ENCODE peak calls at places on chromosomes 13 and 19, in six cellular contexts. One of them, this sample, is unnamed.

GRCh38 chr19:8498295-8498694 is 4.1 kb downstream of the PRAM1 start:
- DNase-seq in breast epithelium: no peak
- DNase-seq in GM23338: no peak
- DNase-seq in heart left ventricle: no peak
- DNase-seq in colonic mucosa: no peak
- DNase-seq in right atrium auricular region: no peak
- DNase-seq in this sample: no peak

GRCh38 chr19:32971012-32971595 is 654 bp downstream of the CEP89 start:
- DNase-seq in breast epithelium: no peak
- DNase-seq in GM23338: no peak
- DNase-seq in heart left ventricle: no peak
- DNase-seq in colonic mucosa: no peak
- DNase-seq in right atrium auricular region: no peak
- DNase-seq in this sample: no peak

GRCh38 chr19:18809149-18809978 is 18.3 kb upstream of the COMP start:
- DNase-seq in breast epithelium: no peak
- DNase-seq in GM23338: no peak
- DNase-seq in heart left ventricle: peak
- DNase-seq in colonic mucosa: peak
- DNase-seq in right atrium auricular region: peak
- DNase-seq in this sample: no peak

GRCh38 chr13:28093871-28094270 is 6.5 kb downstream of the FLT3 start:
- DNase-seq in breast epithelium: no peak
- DNase-seq in GM23338: no peak
- DNase-seq in heart left ventricle: no peak
- DNase-seq in colonic mucosa: no peak
- DNase-seq in right atrium auricular region: no peak
- DNase-seq in this sample: no peak

GRCh38 chr19:33219261-33219812 is 6.3 kb downstream of the SLC7A10 start:
- DNase-seq in breast epithelium: no peak
- DNase-seq in GM23338: peak
- DNase-seq in heart left ventricle: no peak
- DNase-seq in colonic mucosa: no peak
- DNase-seq in right atrium auricular region: no peak
- DNase-seq in this sample: no peak

GRCh38 chr13:27022571-27023311 is 148.9 kb downstream of the USP12 start:
- DNase-seq in breast epithelium: peak
- DNase-seq in GM23338: no peak
- DNase-seq in heart left ventricle: no peak
- DNase-seq in colonic mucosa: no peak
- DNase-seq in right atrium auricular region: no peak
- DNase-seq in this sample: peak

GRCh38 chr19:36819130-36819630 is 19.0 kb downstream of the ZNF790 start:
- DNase-seq in breast epithelium: no peak
- DNase-seq in GM23338: peak
- DNase-seq in heart left ventricle: no peak
- DNase-seq in colonic mucosa: no peak
- DNase-seq in right atrium auricular region: no peak
- DNase-seq in this sample: no peak

GRCh38 chr13:31878495-31878894 is 139.2 kb downstream of the RXFP2 start:
- DNase-seq in breast epithelium: no peak
- DNase-seq in GM23338: no peak
- DNase-seq in heart left ventricle: no peak
- DNase-seq in colonic mucosa: no peak
- DNase-seq in right atrium auricular region: no peak
- DNase-seq in this sample: no peak

GRCh38 chr13:39602614-39603366 is at the start of gene LHFPL6:
- DNase-seq in breast epithelium: peak
- DNase-seq in GM23338: peak
- DNase-seq in heart left ventricle: peak
- DNase-seq in colonic mucosa: peak
- DNase-seq in right atrium auricular region: peak
- DNase-seq in this sample: peak

GRCh38 chr13:62747629-62748028 is 1332.0 kb upstream of the PCDH20 start:
- DNase-seq in breast epithelium: no peak
- DNase-seq in GM23338: no peak
- DNase-seq in heart left ventricle: no peak
- DNase-seq in colonic mucosa: no peak
- DNase-seq in right atrium auricular region: no peak
- DNase-seq in this sample: no peak

GRCh38 chr13:77521194-77521593 is 14.3 kb upstream of the SCEL start:
- DNase-seq in breast epithelium: no peak
- DNase-seq in GM23338: no peak
- DNase-seq in heart left ventricle: no peak
- DNase-seq in colonic mucosa: no peak
- DNase-seq in right atrium auricular region: no peak
- DNase-seq in this sample: no peak

GRCh38 chr13:24921881-24922280 is 157.9 kb downstream of the RNF17 start:
- DNase-seq in breast epithelium: no peak
- DNase-seq in GM23338: no peak
- DNase-seq in heart left ventricle: no peak
- DNase-seq in colonic mucosa: no peak
- DNase-seq in right atrium auricular region: no peak
- DNase-seq in this sample: no peak

GRCh38 chr13:24911135-24911524 is 147.2 kb downstream of the RNF17 start:
- DNase-seq in breast epithelium: no peak
- DNase-seq in GM23338: no peak
- DNase-seq in heart left ventricle: no peak
- DNase-seq in colonic mucosa: no peak
- DNase-seq in right atrium auricular region: no peak
- DNase-seq in this sample: no peak

GRCh38 chr13:24910502-24911134 is 146.6 kb downstream of the RNF17 start:
- DNase-seq in breast epithelium: no peak
- DNase-seq in GM23338: no peak
- DNase-seq in heart left ventricle: no peak
- DNase-seq in colonic mucosa: peak
- DNase-seq in right atrium auricular region: no peak
- DNase-seq in this sample: no peak

GRCh38 chr13:24921003-24921402 is 157.0 kb downstream of the RNF17 start:
- DNase-seq in breast epithelium: no peak
- DNase-seq in GM23338: peak
- DNase-seq in heart left ventricle: no peak
- DNase-seq in colonic mucosa: no peak
- DNase-seq in right atrium auricular region: no peak
- DNase-seq in this sample: no peak

DNA sequence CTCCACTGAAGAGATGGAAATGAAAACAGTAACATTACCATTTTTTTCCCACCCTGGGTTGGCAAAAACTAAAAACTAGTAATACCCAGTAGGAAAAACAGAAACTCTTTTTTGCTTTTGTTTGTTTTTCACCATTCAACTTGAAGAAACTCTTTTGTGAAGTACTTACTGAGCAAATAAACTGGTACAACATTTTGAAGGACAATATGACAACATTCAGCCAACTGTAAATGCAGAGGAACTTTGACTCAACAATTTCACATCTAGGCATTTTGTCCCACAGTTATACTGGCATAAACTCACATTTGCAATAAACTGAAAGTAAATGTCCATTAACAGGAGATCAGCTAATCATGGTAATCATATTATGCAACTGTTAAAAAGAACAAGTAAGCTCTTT is 152.5 kb downstream of the RNF17 start:
- DNase-seq in breast epithelium: no peak
- DNase-seq in GM23338: no peak
- DNase-seq in heart left ventricle: no peak
- DNase-seq in colonic mucosa: no peak
- DNase-seq in right atrium auricular region: no peak
- DNase-seq in this sample: no peak
- H3K27ac ChIP-seq in breast epithelium: no peak
- H3K27ac ChIP-seq in GM23338: no peak
- H3K27ac ChIP-seq in heart left ventricle: no peak
- H3K27ac ChIP-seq in colonic mucosa: no peak
- H3K27ac ChIP-seq in right atrium auricular region: no peak
- H3K27ac ChIP-seq in this sample: no peak

GRCh38 chr13:40993119-40993518 is 26.0 kb downstream of the ELF1 start:
- DNase-seq in breast epithelium: no peak
- DNase-seq in GM23338: peak
- DNase-seq in heart left ventricle: no peak
- DNase-seq in colonic mucosa: no peak
- DNase-seq in right atrium auricular region: no peak
- DNase-seq in this sample: no peak
- TF ChIP-seq CTCF in breast epithelium: no peak
- TF ChIP-seq CTCF in GM23338: no peak
- TF ChIP-seq CTCF in heart left ventricle: no peak
- TF ChIP-seq CTCF in colonic mucosa: no peak
- TF ChIP-seq CTCF in right atrium auricular region: no peak
- TF ChIP-seq CTCF in this sample: no peak

GRCh38 chr13:42926555-42926954 is 65.5 kb downstream of the EPSTI1 start:
- DNase-seq in breast epithelium: no peak
- DNase-seq in GM23338: no peak
- DNase-seq in heart left ventricle: no peak
- DNase-seq in colonic mucosa: no peak
- DNase-seq in right atrium auricular region: no peak
- DNase-seq in this sample: no peak
- H3K27ac ChIP-seq in breast epithelium: no peak
- H3K27ac ChIP-seq in GM23338: no peak
- H3K27ac ChIP-seq in heart left ventricle: no peak
- H3K27ac ChIP-seq in colonic mucosa: no peak
- H3K27ac ChIP-seq in right atrium auricular region: no peak
- H3K27ac ChIP-seq in this sample: no peak

DNA sequence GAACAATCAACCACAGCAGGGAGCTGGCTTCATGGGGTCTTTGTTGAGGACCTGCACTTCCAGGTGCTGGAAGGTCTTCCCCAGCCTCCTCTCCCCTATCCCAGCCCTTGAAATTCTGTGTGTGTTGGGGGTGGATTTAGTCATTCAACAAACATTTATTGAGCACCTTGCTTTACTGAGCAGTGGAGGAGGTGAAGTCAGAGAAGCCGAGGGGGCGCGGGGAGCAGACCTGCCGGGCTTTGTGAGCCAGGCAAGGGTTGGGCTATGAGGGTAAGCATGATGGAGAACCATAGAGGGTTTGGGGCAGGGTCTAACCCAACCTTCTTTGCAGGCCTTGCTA is 3.5 kb upstream of the C19orf85 start:
- DNase-seq in breast epithelium: no peak
- DNase-seq in GM23338: no peak
- DNase-seq in heart left ventricle: no peak
- DNase-seq in colonic mucosa: no peak
- DNase-seq in right atrium auricular region: no peak
- DNase-seq in this sample: no peak
- TF ChIP-seq CTCF in breast epithelium: no peak
- TF ChIP-seq CTCF in GM23338: no peak
- TF ChIP-seq CTCF in heart left ventricle: no peak
- TF ChIP-seq CTCF in colonic mucosa: no peak
- TF ChIP-seq CTCF in right atrium auricular region: no peak
- TF ChIP-seq CTCF in this sample: peak

DNA sequence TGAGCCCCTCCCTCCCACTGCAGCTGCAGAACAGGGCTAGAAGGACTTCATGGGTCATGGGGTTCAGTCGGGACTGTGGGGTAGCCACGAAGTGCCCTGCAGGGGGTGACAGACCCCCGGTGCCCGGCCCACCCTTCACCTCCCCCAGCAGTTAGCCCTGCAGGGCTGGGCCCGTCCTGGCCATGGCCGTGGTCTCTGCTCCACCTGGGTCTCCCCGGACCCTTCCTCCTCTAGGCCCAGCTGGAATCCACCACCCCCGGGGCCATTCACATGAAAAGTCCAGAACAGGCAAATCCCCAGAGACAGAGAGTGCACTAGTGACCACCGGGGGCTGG is 17.3 kb downstream of the MKNK2 start:
- DNase-seq in breast epithelium: no peak
- DNase-seq in GM23338: no peak
- DNase-seq in heart left ventricle: no peak
- DNase-seq in colonic mucosa: no peak
- DNase-seq in right atrium auricular region: no peak
- DNase-seq in this sample: no peak
- H3K27ac ChIP-seq in breast epithelium: peak
- H3K27ac ChIP-seq in GM23338: no peak
- H3K27ac ChIP-seq in heart left ventricle: no peak
- H3K27ac ChIP-seq in colonic mucosa: no peak
- H3K27ac ChIP-seq in right atrium auricular region: no peak
- H3K27ac ChIP-seq in this sample: no peak

DNA sequence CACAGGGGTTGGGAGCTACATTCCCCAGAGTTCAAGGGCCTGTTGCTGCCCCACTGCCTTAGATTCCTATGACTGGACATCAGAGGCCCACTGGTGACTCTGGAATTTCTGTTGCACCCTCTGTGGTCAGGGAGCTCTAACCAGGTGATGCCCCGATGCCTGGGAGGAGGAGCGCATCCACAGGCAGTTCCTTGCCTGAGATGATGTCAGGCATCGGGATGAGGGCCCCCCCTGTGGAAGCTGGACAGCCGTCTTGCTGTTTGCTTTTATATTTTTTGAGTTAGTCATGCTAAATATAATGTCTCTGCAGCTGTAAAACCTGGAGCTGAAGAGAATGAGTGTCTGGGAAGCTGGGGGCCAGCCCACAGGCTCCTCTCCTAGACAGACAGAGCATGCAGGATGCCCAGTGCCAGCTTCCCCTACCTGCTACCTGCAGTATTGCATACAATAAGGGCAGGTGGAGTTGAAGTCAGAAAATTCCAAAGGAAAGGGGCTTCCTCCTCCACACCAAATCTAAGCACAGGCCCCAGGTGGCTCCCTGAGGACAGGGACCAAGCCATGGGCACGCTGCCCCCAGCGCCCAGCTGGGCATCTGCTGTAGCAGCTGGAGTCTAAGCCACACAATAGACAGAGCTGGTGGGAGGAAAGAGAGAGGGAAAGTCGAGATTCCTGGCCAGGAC is 16.2 kb downstream of the COL4A2 start:
- DNase-seq in breast epithelium: no peak
- DNase-seq in GM23338: peak
- DNase-seq in heart left ventricle: no peak
- DNase-seq in colonic mucosa: no peak
- DNase-seq in right atrium auricular region: peak
- DNase-seq in this sample: peak
- TF ChIP-seq CTCF in breast epithelium: no peak
- TF ChIP-seq CTCF in GM23338: no peak
- TF ChIP-seq CTCF in heart left ventricle: no peak
- TF ChIP-seq CTCF in colonic mucosa: no peak
- TF ChIP-seq CTCF in right atrium auricular region: no peak
- TF ChIP-seq CTCF in this sample: no peak

GRCh38 chr19:14081797-14082674 is 3.5 kb downstream of the C19orf67 start:
- DNase-seq in breast epithelium: peak
- DNase-seq in GM23338: no peak
- DNase-seq in heart left ventricle: peak
- DNase-seq in colonic mucosa: peak
- DNase-seq in right atrium auricular region: peak
- DNase-seq in this sample: no peak

GRCh38 chr19:14085309-14085995 is at the start of gene C19orf67:
- DNase-seq in breast epithelium: no peak
- DNase-seq in GM23338: peak
- DNase-seq in heart left ventricle: no peak
- DNase-seq in colonic mucosa: no peak
- DNase-seq in right atrium auricular region: no peak
- DNase-seq in this sample: no peak

GRCh38 chr19:14080887-14081796 is 4.4 kb downstream of the C19orf67 start:
- DNase-seq in breast epithelium: peak
- DNase-seq in GM23338: peak
- DNase-seq in heart left ventricle: peak
- DNase-seq in colonic mucosa: peak
- DNase-seq in right atrium auricular region: peak
- DNase-seq in this sample: peak

GRCh38 chr19:14086098-14086497 is 515 bp upstream of the C19orf67 start:
- DNase-seq in breast epithelium: no peak
- DNase-seq in GM23338: no peak
- DNase-seq in heart left ventricle: no peak
- DNase-seq in colonic mucosa: no peak
- DNase-seq in right atrium auricular region: no peak
- DNase-seq in this sample: no peak

GRCh38 chr19:14082675-14082960 is 3.0 kb downstream of the C19orf67 start:
- DNase-seq in breast epithelium: no peak
- DNase-seq in GM23338: no peak
- DNase-seq in heart left ventricle: no peak
- DNase-seq in colonic mucosa: no peak
- DNase-seq in right atrium auricular region: no peak
- DNase-seq in this sample: no peak
- H3K27ac ChIP-seq in breast epithelium: peak
- H3K27ac ChIP-seq in GM23338: no peak
- H3K27ac ChIP-seq in heart left ventricle: peak
- H3K27ac ChIP-seq in colonic mucosa: peak
- H3K27ac ChIP-seq in right atrium auricular region: no peak
- H3K27ac ChIP-seq in this sample: peak

GRCh38 chr13:38602261-38602660 is 84.6 kb upstream of the FREM2 start:
- DNase-seq in breast epithelium: no peak
- DNase-seq in GM23338: no peak
- DNase-seq in heart left ventricle: no peak
- DNase-seq in colonic mucosa: no peak
- DNase-seq in right atrium auricular region: no peak
- DNase-seq in this sample: no peak
- TF ChIP-seq CTCF in breast epithelium: no peak
- TF ChIP-seq CTCF in GM23338: no peak
- TF ChIP-seq CTCF in heart left ventricle: no peak
- TF ChIP-seq CTCF in colonic mucosa: no peak
- TF ChIP-seq CTCF in right atrium auricular region: no peak
- TF ChIP-seq CTCF in this sample: no peak

This sample was measured in coronary artery.